ENCODE peak calls at places on chromosomes 4 and X, in four cellular contexts. S is posterior vena cava; B is EL; C is activated CD4-positive, alpha-beta T cell treated with anti-CD3 and anti-CD28 coated beads, Interleukin-2, amount 10 ng/mL, durations not matched to agents 7 days and 5 days. X is an unnamed sample.

GRCh38 chr4:74395633-74396032 is 30.7 kb downstream of the EREG start:
- DNase-seq in C (no peak), B (peak), S (no peak), X (no peak)

GRCh38 chr4:179040259-179040658 is 1598.0 kb upstream of the AGA start:
- DNase-seq in B (no peak), C (no peak), S (no peak), X (no peak)

GRCh38 chr4:107518076-107518475 is 202.0 kb downstream of the PAPSS1 start:
- DNase-seq in S (no peak), B (no peak), C (no peak), X (no peak)

GRCh38 chrX:85622635-85623034 is 243.2 kb upstream of the POF1B start:
- DNase-seq in C (no peak), B (no peak), S (peak), X (no peak)

GRCh38 chr4:114921790-114922581 is 191.4 kb downstream of the NDST4 start:
- DNase-seq in C (no peak), B (no peak), S (no peak), X (peak)

GRCh38 chr4:83535520-83535944 is 376 bp upstream of the GPAT3 start:
- DNase-seq in S (no peak), C (peak), B (no peak), X (peak)

GRCh38 chr4:72857216-72857615 is 212.3 kb downstream of the COX18 start:
- DNase-seq in S (no peak), C (no peak), B (no peak), X (no peak)

GRCh38 chr4:1047106-1047975 is 35.9 kb downstream of the FGFRL1 start:
- DNase-seq in S (peak), C (no peak), B (no peak), X (peak)

GRCh38 chr4:85952982-85953650 is 406.7 kb downstream of the MAPK10 start:
- DNase-seq in C (no peak), S (no peak), B (no peak), X (no peak)

GRCh38 chr4:156347412-156348075 is 393.9 kb upstream of the CTSO start:
- DNase-seq in C (no peak), B (peak), S (no peak), X (no peak)

GRCh38 chr4:83112239-83112638 is 2.3 kb downstream of the PLAC8 start:
- DNase-seq in B (peak), S (no peak), C (peak), X (no peak)

GRCh38 chr4:76993787-76994641 is 44.5 kb downstream of the SEPTIN11 start:
- DNase-seq in S (no peak), C (peak), B (no peak), X (no peak)

GRCh38 chrX:79466636-79467035 is 99.5 kb upstream of the ITM2A start:
- DNase-seq in B (no peak), S (no peak), C (no peak), X (no peak)

GRCh38 chr4:178356725-178357124 is 914.5 kb upstream of the AGA start:
- DNase-seq in C (no peak), S (no peak), B (no peak), X (no peak)

GRCh38 chrX:153647461-153648357 is 706 bp downstream of the DUSP9 start:
- DNase-seq in C (no peak), B (no peak), S (peak), X (peak)

GRCh38 chr4:80008351-80008750 is 64.7 kb downstream of the ANTXR2 start:
- DNase-seq in S (no peak), B (no peak), C (no peak), X (no peak)

GRCh38 chr4:127498366-127498765 is 134.4 kb upstream of the INTU start:
- DNase-seq in S (no peak), C (no peak), B (no peak), X (no peak)

GRCh38 chr4:185566972-185567749 is 31.9 kb upstream of the PDLIM3 start:
- DNase-seq in B (peak), C (no peak), S (no peak), X (no peak)